ENCODE peak calls at places on chromosomes 4 and X, in ten cellular contexts. X is HCT116, V is right lobe of liver, D is A549, Y is uterus, A is heart left ventricle, G is adrenal gland, R is IMR-90, H is body of pancreas, T is spleen. B is an unnamed sample.

GRCh38 chr4:102180080-102180479 is 165.2 kb downstream of the SLC39A8 start:
- DNase-seq in Y (no peak), R (no peak), D (no peak), V (no peak), G (no peak), H (no peak), T (no peak), A (no peak), X (no peak), B (no peak)

GRCh38 chrX:74246524-74246923 is 57.5 kb upstream of the ZCCHC13 start:
- DNase-seq in Y (no peak), D (peak), R (peak), T (no peak), G (no peak), A (no peak), H (no peak), V (no peak), X (no peak), B (no peak)

GRCh38 chr4:98706200-98706813 is 47.9 kb upstream of the TSPAN5 start:
- DNase-seq in Y (no peak), H (no peak), R (no peak), X (no peak), A (no peak), V (no peak), T (no peak), G (no peak), D (no peak), B (no peak)

GRCh38 chr4:154124539-154125255 is 335.8 kb upstream of the SFRP2 start:
- DNase-seq in D (no peak), R (peak), A (no peak), H (no peak), V (no peak), X (peak), T (no peak), G (no peak), Y (no peak), B (no peak)

GRCh38 chr4:123416462-123416861 is 19.9 kb downstream of the SPRY1 start:
- DNase-seq in T (no peak), X (no peak), G (no peak), R (no peak), H (no peak), Y (no peak), D (no peak), V (no peak), A (no peak), B (no peak)

GRCh38 chrX:1147641-1148515 is 64.6 kb downstream of the CRLF2 start:
- DNase-seq in A (no peak), V (no peak), T (peak), D (no peak), R (no peak), X (no peak), G (peak), H (no peak), Y (no peak), B (no peak)

GRCh38 chr4:71441186-71442169 is 102.7 kb downstream of the SLC4A4 start:
- DNase-seq in D (no peak), V (no peak), X (no peak), R (peak), T (no peak), Y (no peak), A (no peak), H (peak), G (no peak), B (no peak)

GRCh38 chrX:41067721-41068120 is 17.5 kb upstream of the USP9X start:
- DNase-seq in D (no peak), T (no peak), X (no peak), H (no peak), Y (no peak), A (peak), G (no peak), V (no peak), R (no peak), B (peak)

GRCh38 chr4:55706526-55706925 is 70.4 kb upstream of the NMU start:
- DNase-seq in X (no peak), R (peak), H (no peak), G (no peak), V (no peak), T (no peak), A (no peak), Y (no peak), D (no peak), B (no peak)

GRCh38 chr4:4321951-4322688 is 32.1 kb downstream of the ZBTB49 start:
- DNase-seq in R (no peak), G (no peak), D (no peak), V (no peak), X (no peak), A (no peak), Y (no peak), H (no peak), T (no peak), B (no peak)

GRCh38 chr4:171433674-171434073 is 379.5 kb upstream of the GALNTL6 start:
- DNase-seq in Y (no peak), D (no peak), X (no peak), H (no peak), T (no peak), V (no peak), R (no peak), A (no peak), G (no peak), B (no peak)
- TF ChIP-seq CTCF in Y (no peak), D (no peak), X (no peak), H (no peak), T (no peak), V (no peak), R (no peak), A (no peak), G (no peak), B (peak)

GRCh38 chr4:7933631-7934510 is 5.8 kb downstream of the AFAP1 start:
- DNase-seq in G (no peak), Y (no peak), X (no peak), A (no peak), D (no peak), V (no peak), H (no peak), T (no peak), R (peak), B (no peak)
- TF ChIP-seq POLR2A in G (no peak), Y (no peak), X (no peak), A (no peak), D (no peak), V (no peak), H (no peak), T (no peak), R (no peak), B (no peak)

GRCh38 chrX:83508006-83508405 is at the start of gene POU3F4:
- DNase-seq in X (no peak), Y (no peak), A (no peak), T (no peak), V (no peak), D (no peak), R (no peak), G (no peak), H (peak), B (peak)
- H3K4me3 ChIP-seq in X (no peak), Y (no peak), A (no peak), T (no peak), V (no peak), D (no peak), R (no peak), G (no peak), H (no peak), B (no peak)

DNA sequence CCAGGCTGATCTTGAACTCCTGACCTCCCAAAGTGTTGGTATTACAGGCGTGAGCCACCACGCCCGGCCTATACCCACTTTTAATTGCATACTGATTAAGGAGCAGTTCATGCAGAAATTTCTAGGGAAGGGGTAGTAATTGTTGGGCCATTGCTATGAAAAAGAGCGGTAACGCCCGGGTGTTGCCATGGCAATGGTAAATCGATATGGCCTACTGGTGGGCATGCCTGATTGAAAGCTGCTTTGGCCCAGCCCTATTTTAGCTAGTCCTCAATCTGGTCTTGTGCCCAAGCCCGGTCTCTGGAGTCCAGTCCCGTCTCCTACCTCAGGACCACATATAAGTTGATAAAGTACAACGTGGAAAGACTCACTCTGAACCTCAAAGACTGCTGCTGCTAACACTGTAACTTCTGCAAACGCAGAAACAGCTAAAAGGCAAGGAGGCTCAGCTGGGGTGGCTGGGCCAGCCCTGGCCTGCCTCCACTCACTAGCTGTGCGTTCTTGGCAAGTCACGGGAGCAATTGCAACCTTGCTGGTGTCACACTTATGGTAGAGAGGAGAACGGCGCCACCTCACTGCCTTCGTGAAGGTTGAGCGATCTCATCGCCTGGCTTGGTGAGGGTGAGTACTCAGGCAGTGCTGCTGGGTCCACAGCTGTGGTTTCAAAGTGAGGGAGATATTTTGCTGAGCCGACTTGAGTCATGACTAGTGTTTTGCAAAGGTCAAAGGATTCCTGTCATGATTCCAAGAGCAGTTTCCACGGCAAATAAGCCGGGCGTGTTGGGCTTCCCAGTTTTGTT is 57.0 kb upstream of the GRPEL1 start:
- DNase-seq in Y (peak), R (peak), V (no peak), D (peak), X (no peak), H (peak), A (peak), G (peak), T (no peak), B (peak)
- TF ChIP-seq CTCF in Y (no peak), R (peak), V (no peak), D (no peak), X (no peak), H (no peak), A (no peak), G (no peak), T (no peak), B (no peak)

B was measured in testis.